ENCODE peak calls at places on chromosome 20, in eight cellular contexts. One of them, this sample, is unnamed.

GRCh38 chr20:23100021-23100753 is 14.1 kb upstream of the CD93 start:
- DNase-seq in brain microvascular endothelial cell: no peak
- DNase-seq in gastrocnemius medialis: no peak
- DNase-seq in tibial artery: no peak
- DNase-seq in left lung: no peak
- DNase-seq in AG09319: no peak
- DNase-seq in fibroblast of pulmonary artery: no peak
- DNase-seq in AG04449: no peak
- DNase-seq in this sample: no peak

GRCh38 chr20:41052742-41053419 is 24.3 kb downstream of the TOP1 start:
- DNase-seq in gastrocnemius medialis: no peak
- DNase-seq in fibroblast of pulmonary artery: peak
- DNase-seq in AG09319: peak
- DNase-seq in brain microvascular endothelial cell: peak
- DNase-seq in AG04449: no peak
- DNase-seq in tibial artery: no peak
- DNase-seq in left lung: no peak
- DNase-seq in this sample: no peak

GRCh38 chr20:258963-259362 is 1.4 kb downstream of the DEFB132 start:
- DNase-seq in tibial artery: no peak
- DNase-seq in AG04449: no peak
- DNase-seq in left lung: no peak
- DNase-seq in brain microvascular endothelial cell: peak
- DNase-seq in gastrocnemius medialis: no peak
- DNase-seq in fibroblast of pulmonary artery: peak
- DNase-seq in AG09319: no peak
- DNase-seq in this sample: no peak

GRCh38 chr20:48164034-48164433 is 378.8 kb upstream of the SULF2 start:
- DNase-seq in brain microvascular endothelial cell: no peak
- DNase-seq in tibial artery: no peak
- DNase-seq in gastrocnemius medialis: no peak
- DNase-seq in AG04449: no peak
- DNase-seq in left lung: no peak
- DNase-seq in AG09319: no peak
- DNase-seq in fibroblast of pulmonary artery: no peak
- DNase-seq in this sample: no peak

GRCh38 chr20:61492065-61492464 is 240.0 kb downstream of the CDH4 start:
- DNase-seq in left lung: no peak
- DNase-seq in fibroblast of pulmonary artery: no peak
- DNase-seq in brain microvascular endothelial cell: no peak
- DNase-seq in gastrocnemius medialis: no peak
- DNase-seq in AG09319: no peak
- DNase-seq in tibial artery: no peak
- DNase-seq in AG04449: no peak
- DNase-seq in this sample: no peak

GRCh38 chr20:49281059-49281912 is 3.4 kb upstream of the ZNFX1 start:
- DNase-seq in gastrocnemius medialis: no peak
- DNase-seq in brain microvascular endothelial cell: peak
- DNase-seq in tibial artery: no peak
- DNase-seq in fibroblast of pulmonary artery: no peak
- DNase-seq in AG04449: no peak
- DNase-seq in AG09319: no peak
- DNase-seq in left lung: no peak
- DNase-seq in this sample: no peak

GRCh38 chr20:16261733-16262277 is 311.4 kb downstream of the KIF16B start:
- DNase-seq in AG09319: no peak
- DNase-seq in gastrocnemius medialis: no peak
- DNase-seq in AG04449: no peak
- DNase-seq in left lung: no peak
- DNase-seq in tibial artery: no peak
- DNase-seq in fibroblast of pulmonary artery: no peak
- DNase-seq in brain microvascular endothelial cell: no peak
- DNase-seq in this sample: no peak

GRCh38 chr20:60395993-60396392 is 437.8 kb downstream of the CDH26 start:
- DNase-seq in left lung: no peak
- DNase-seq in AG09319: no peak
- DNase-seq in fibroblast of pulmonary artery: no peak
- DNase-seq in AG04449: no peak
- DNase-seq in brain microvascular endothelial cell: no peak
- DNase-seq in gastrocnemius medialis: no peak
- DNase-seq in tibial artery: no peak
- DNase-seq in this sample: no peak

GRCh38 chr20:47917549-47918070 is 132.3 kb upstream of the SULF2 start:
- DNase-seq in left lung: no peak
- DNase-seq in tibial artery: no peak
- DNase-seq in AG04449: no peak
- DNase-seq in fibroblast of pulmonary artery: no peak
- DNase-seq in brain microvascular endothelial cell: no peak
- DNase-seq in AG09319: no peak
- DNase-seq in gastrocnemius medialis: no peak
- DNase-seq in this sample: no peak

GRCh38 chr20:61636531-61637116 is 384.6 kb downstream of the CDH4 start:
- DNase-seq in AG04449: no peak
- DNase-seq in fibroblast of pulmonary artery: no peak
- DNase-seq in left lung: no peak
- DNase-seq in gastrocnemius medialis: no peak
- DNase-seq in brain microvascular endothelial cell: no peak
- DNase-seq in tibial artery: no peak
- DNase-seq in AG09319: no peak
- DNase-seq in this sample: no peak

GRCh38 chr20:50308513-50309279 is 118.1 kb downstream of the CEBPB start:
- DNase-seq in left lung: peak
- DNase-seq in fibroblast of pulmonary artery: peak
- DNase-seq in brain microvascular endothelial cell: peak
- DNase-seq in AG04449: peak
- DNase-seq in AG09319: peak
- DNase-seq in tibial artery: peak
- DNase-seq in gastrocnemius medialis: peak
- DNase-seq in this sample: peak

GRCh38 chr20:41391587-41392001 is 25.0 kb upstream of the EMILIN3 start:
- DNase-seq in fibroblast of pulmonary artery: no peak
- DNase-seq in gastrocnemius medialis: no peak
- DNase-seq in AG09319: no peak
- DNase-seq in tibial artery: no peak
- DNase-seq in AG04449: no peak
- DNase-seq in left lung: no peak
- DNase-seq in brain microvascular endothelial cell: no peak
- DNase-seq in this sample: no peak

GRCh38 chr20:22232923-22233322 is 351.4 kb downstream of the FOXA2 start:
- DNase-seq in gastrocnemius medialis: no peak
- DNase-seq in brain microvascular endothelial cell: no peak
- DNase-seq in fibroblast of pulmonary artery: no peak
- DNase-seq in left lung: no peak
- DNase-seq in AG04449: no peak
- DNase-seq in AG09319: no peak
- DNase-seq in tibial artery: no peak
- DNase-seq in this sample: no peak

GRCh38 chr20:24420567-24420966 is 48.9 kb upstream of the SYNDIG1 start:
- DNase-seq in AG09319: no peak
- DNase-seq in fibroblast of pulmonary artery: no peak
- DNase-seq in gastrocnemius medialis: no peak
- DNase-seq in left lung: no peak
- DNase-seq in AG04449: no peak
- DNase-seq in brain microvascular endothelial cell: no peak
- DNase-seq in tibial artery: no peak
- DNase-seq in this sample: no peak

DNA sequence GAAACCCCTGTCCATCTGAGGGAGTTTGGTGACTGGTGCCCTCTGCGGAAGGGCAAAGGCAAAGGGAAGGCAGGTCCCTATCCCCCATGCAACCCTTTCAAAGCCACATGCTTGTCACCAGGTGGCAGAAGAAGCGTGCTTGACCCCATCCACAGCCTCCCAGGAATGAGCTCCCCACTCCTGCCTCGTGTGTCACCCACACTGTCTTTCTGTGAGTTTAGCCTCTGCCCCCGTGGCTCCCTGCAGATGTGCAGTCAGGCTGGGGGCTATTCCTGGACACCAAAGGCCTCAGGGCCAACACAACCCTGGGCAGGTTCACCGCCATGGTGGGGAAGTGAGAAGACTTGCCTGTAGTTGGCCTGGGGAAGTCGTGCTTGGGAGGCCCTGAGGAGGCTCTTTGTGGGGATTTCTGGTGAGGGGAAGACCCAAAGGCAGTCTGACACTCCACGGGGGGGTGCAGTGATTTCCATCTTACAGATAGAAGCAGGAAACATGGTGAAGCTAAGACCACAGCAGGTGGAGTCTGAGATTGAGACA is 16.6 kb upstream of the PCMTD2 start:
- DNase-seq in left lung: no peak
- DNase-seq in fibroblast of pulmonary artery: no peak
- DNase-seq in tibial artery: no peak
- DNase-seq in AG09319: no peak
- DNase-seq in AG04449: no peak
- DNase-seq in gastrocnemius medialis: no peak
- DNase-seq in brain microvascular endothelial cell: no peak
- DNase-seq in this sample: no peak
- TF ChIP-seq CTCF in left lung: no peak
- TF ChIP-seq CTCF in fibroblast of pulmonary artery: no peak
- TF ChIP-seq CTCF in tibial artery: no peak
- TF ChIP-seq CTCF in AG09319: no peak
- TF ChIP-seq CTCF in AG04449: no peak
- TF ChIP-seq CTCF in gastrocnemius medialis: no peak
- TF ChIP-seq CTCF in brain microvascular endothelial cell: no peak
- TF ChIP-seq CTCF in this sample: no peak

GRCh38 chr20:6180531-6180930 is 57.7 kb upstream of the FERMT1 start:
- DNase-seq in left lung: no peak
- DNase-seq in gastrocnemius medialis: no peak
- DNase-seq in AG04449: no peak
- DNase-seq in tibial artery: no peak
- DNase-seq in brain microvascular endothelial cell: no peak
- DNase-seq in fibroblast of pulmonary artery: no peak
- DNase-seq in AG09319: no peak
- DNase-seq in this sample: no peak

GRCh38 chr20:6178537-6178936 is 55.7 kb upstream of the FERMT1 start:
- DNase-seq in AG09319: peak
- DNase-seq in tibial artery: no peak
- DNase-seq in gastrocnemius medialis: no peak
- DNase-seq in brain microvascular endothelial cell: peak
- DNase-seq in fibroblast of pulmonary artery: peak
- DNase-seq in left lung: no peak
- DNase-seq in AG04449: no peak
- DNase-seq in this sample: peak

GRCh38 chr20:6185268-6185667 is 62.4 kb upstream of the FERMT1 start:
- DNase-seq in gastrocnemius medialis: no peak
- DNase-seq in tibial artery: no peak
- DNase-seq in brain microvascular endothelial cell: no peak
- DNase-seq in AG04449: no peak
- DNase-seq in AG09319: no peak
- DNase-seq in fibroblast of pulmonary artery: no peak
- DNase-seq in left lung: no peak
- DNase-seq in this sample: no peak

GRCh38 chr20:6184086-6184485 is 61.3 kb upstream of the FERMT1 start:
- DNase-seq in tibial artery: no peak
- DNase-seq in left lung: peak
- DNase-seq in AG09319: no peak
- DNase-seq in brain microvascular endothelial cell: no peak
- DNase-seq in fibroblast of pulmonary artery: no peak
- DNase-seq in gastrocnemius medialis: no peak
- DNase-seq in AG04449: no peak
- DNase-seq in this sample: no peak
- TF ChIP-seq CTCF in tibial artery: no peak
- TF ChIP-seq CTCF in left lung: no peak
- TF ChIP-seq CTCF in AG09319: no peak
- TF ChIP-seq CTCF in brain microvascular endothelial cell: peak
- TF ChIP-seq CTCF in fibroblast of pulmonary artery: peak
- TF ChIP-seq CTCF in gastrocnemius medialis: no peak
- TF ChIP-seq CTCF in AG04449: no peak
- TF ChIP-seq CTCF in this sample: no peak

GRCh38 chr20:2631228-2631627 is 21.2 kb upstream of the NOP56 start:
- DNase-seq in brain microvascular endothelial cell: no peak
- DNase-seq in gastrocnemius medialis: no peak
- DNase-seq in tibial artery: no peak
- DNase-seq in fibroblast of pulmonary artery: no peak
- DNase-seq in AG09319: no peak
- DNase-seq in left lung: no peak
- DNase-seq in AG04449: no peak
- DNase-seq in this sample: no peak
- TF ChIP-seq CTCF in brain microvascular endothelial cell: no peak
- TF ChIP-seq CTCF in gastrocnemius medialis: no peak
- TF ChIP-seq CTCF in tibial artery: no peak
- TF ChIP-seq CTCF in fibroblast of pulmonary artery: peak
- TF ChIP-seq CTCF in AG09319: no peak
- TF ChIP-seq CTCF in left lung: no peak
- TF ChIP-seq CTCF in AG04449: no peak
- TF ChIP-seq CTCF in this sample: no peak

DNA sequence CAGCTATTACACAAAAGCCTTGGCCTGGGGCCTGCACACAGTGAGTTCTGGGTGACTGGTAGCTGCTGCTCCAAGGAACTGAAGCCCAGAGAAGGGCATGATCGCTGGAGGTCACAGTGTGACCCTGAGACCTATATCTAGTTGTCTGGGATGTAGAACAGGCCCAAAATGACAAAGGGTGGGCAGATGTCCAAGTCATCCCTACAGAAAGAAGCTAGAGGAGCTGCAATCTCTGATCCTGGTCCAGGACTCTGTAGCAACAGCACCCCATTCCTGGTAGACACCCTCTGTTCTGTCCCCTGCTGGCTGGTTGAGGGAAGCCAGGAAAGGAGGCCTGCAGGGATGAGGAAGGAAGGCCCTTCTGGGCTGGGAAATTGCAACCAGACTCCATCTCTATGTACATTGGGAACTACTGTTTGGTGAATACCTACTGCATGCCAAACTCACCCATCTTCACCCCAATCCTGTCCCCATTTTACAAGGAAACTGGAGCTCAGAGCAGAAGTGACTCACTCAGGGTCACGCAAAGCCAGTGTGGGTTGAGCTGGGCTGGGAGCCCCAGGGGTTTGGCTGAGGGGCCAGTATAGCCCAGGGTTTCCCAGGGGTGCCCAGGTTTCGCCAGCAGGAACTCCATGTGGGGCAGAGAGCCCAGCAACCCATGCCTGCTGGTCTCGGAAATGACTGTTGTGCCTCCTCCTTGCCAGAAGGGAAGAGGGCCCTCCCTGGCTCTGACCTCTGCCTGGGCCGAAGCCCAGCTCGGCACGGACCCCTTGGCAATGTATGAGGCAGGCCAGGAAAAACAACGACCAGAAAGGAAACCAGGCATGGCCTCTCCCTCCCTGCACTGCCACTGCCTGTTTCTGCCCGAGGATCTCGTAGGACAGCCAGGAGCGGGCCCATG is 44.9 kb upstream of the TLDC2 start:
- DNase-seq in AG04449: no peak
- DNase-seq in tibial artery: peak
- DNase-seq in brain microvascular endothelial cell: no peak
- DNase-seq in gastrocnemius medialis: peak
- DNase-seq in AG09319: no peak
- DNase-seq in fibroblast of pulmonary artery: peak
- DNase-seq in left lung: no peak
- DNase-seq in this sample: no peak
- TF ChIP-seq CTCF in AG04449: peak
- TF ChIP-seq CTCF in tibial artery: peak
- TF ChIP-seq CTCF in brain microvascular endothelial cell: peak
- TF ChIP-seq CTCF in gastrocnemius medialis: no peak
- TF ChIP-seq CTCF in AG09319: peak
- TF ChIP-seq CTCF in fibroblast of pulmonary artery: peak
- TF ChIP-seq CTCF in left lung: peak
- TF ChIP-seq CTCF in this sample: peak

This sample was measured in AG04450.